ENCODE peak calls at places on chromosome 2, in six cellular contexts. H is body of pancreas; S is D341Med; Q is NCI-H1092 treated with DMSO at 0.1 percent for 48 hours; C is stimulated activated CD4-positive, alpha-beta T cell treated with anti-CD3 and anti-CD28 coated beads, Interleukin-2, amount 100 ng/mL, for 24 hours; E is NCI-H510A. N is an unnamed sample.

GRCh38 chr2:50491541-50492114 is 540.3 kb downstream of the NRXN1 start:
- DNase-seq in H (peak), S (peak), Q (peak), C (peak), E (no peak), N (peak)

GRCh38 chr2:28716265-28716865 is 35.3 kb upstream of the PPP1CB start:
- DNase-seq in H (peak), S (peak), Q (no peak), C (no peak), E (peak), N (peak)

GRCh38 chr2:218397502-218398436 is 1.9 kb upstream of the CTDSP1 start:
- DNase-seq in H (peak), S (peak), Q (peak), C (no peak), E (peak), N (peak)

GRCh38 chr2:33377048-33377447 is 99.4 kb upstream of the RASGRP3 start:
- DNase-seq in H (no peak), S (no peak), Q (no peak), C (no peak), E (no peak), N (no peak)

GRCh38 chr2:230712443-230713330 is at the start of gene CAB39:
- DNase-seq in H (peak), S (peak), Q (peak), C (peak), E (peak), N (peak)

GRCh38 chr2:10535703-10536102 is 87.6 kb upstream of the ODC1 start:
- DNase-seq in H (no peak), S (no peak), Q (no peak), C (no peak), E (no peak), N (no peak)

GRCh38 chr2:141590620-141591019 is 540.2 kb downstream of the LRP1B start:
- DNase-seq in H (no peak), S (no peak), Q (no peak), C (no peak), E (no peak), N (no peak)

GRCh38 chr2:66925128-66925527 is 472.0 kb upstream of the ETAA1 start:
- DNase-seq in H (no peak), S (no peak), Q (no peak), C (no peak), E (no peak), N (no peak)

GRCh38 chr2:73931531-73932500 is 5.1 kb downstream of the DGUOK start:
- DNase-seq in H (no peak), S (no peak), Q (no peak), C (peak), E (no peak), N (no peak)

GRCh38 chr2:174603280-174603679 is 5.7 kb upstream of the WIPF1 start:
- DNase-seq in H (peak), S (peak), Q (peak), C (peak), E (peak), N (peak)

GRCh38 chr2:42196403-42197267 is 27.5 kb downstream of the EML4 start:
- DNase-seq in H (peak), S (peak), Q (peak), C (peak), E (no peak), N (peak)

GRCh38 chr2:127239395-127239794 is 19.3 kb upstream of the CYP27C1 start:
- DNase-seq in H (no peak), S (no peak), Q (no peak), C (no peak), E (no peak), N (no peak)

GRCh38 chr2:204021290-204022081 is 84.9 kb downstream of the ICOS start:
- DNase-seq in H (no peak), S (no peak), Q (no peak), C (no peak), E (no peak), N (no peak)

GRCh38 chr2:186757009-186757408 is 63.1 kb downstream of the FAM171B start:
- DNase-seq in H (no peak), S (no peak), Q (no peak), C (no peak), E (no peak), N (no peak)

GRCh38 chr2:1488851-1489250 is 75.6 kb downstream of the TPO start:
- DNase-seq in H (no peak), S (no peak), Q (no peak), C (no peak), E (no peak), N (no peak)

GRCh38 chr2:154097823-154098398 is 226.2 kb downstream of the GALNT13 start:
- DNase-seq in H (no peak), S (no peak), Q (no peak), C (no peak), E (no peak), N (no peak)

GRCh38 chr2:102143450-102143985 is 972 bp downstream of the IL1R1 start:
- DNase-seq in H (no peak), S (no peak), Q (no peak), C (no peak), E (no peak), N (no peak)

GRCh38 chr2:152054593-152054992 is 44.3 kb downstream of the CACNB4 start:
- DNase-seq in H (no peak), S (no peak), Q (no peak), C (no peak), E (no peak), N (no peak)

GRCh38 chr2:239298126-239298804 is 102.6 kb downstream of the HDAC4 start:
- DNase-seq in H (peak), S (no peak), Q (no peak), C (peak), E (no peak), N (no peak)

GRCh38 chr2:236569593-236569973 is at the start of gene ACKR3:
- DNase-seq in H (peak), S (peak), Q (peak), C (peak), E (peak), N (peak)

GRCh38 chr2:177857538-177857937 is 215.0 kb downstream of the PDE11A start:
- DNase-seq in H (no peak), S (no peak), Q (no peak), C (no peak), E (no peak), N (no peak)

GRCh38 chr2:149490296-149490695 is 97.3 kb downstream of the MMADHC start:
- DNase-seq in H (no peak), S (no peak), Q (no peak), C (no peak), E (no peak), N (peak)

GRCh38 chr2:72963423-72964145 is 46.3 kb downstream of the EMX1 start:
- DNase-seq in H (no peak), S (no peak), Q (no peak), C (no peak), E (no peak), N (no peak)

GRCh38 chr2:88657131-88657530 is 29.9 kb upstream of the EIF2AK3 start:
- DNase-seq in H (no peak), S (no peak), Q (no peak), C (no peak), E (no peak), N (no peak)

GRCh38 chr2:54768772-54769428 is 45.4 kb downstream of the EML6 start:
- DNase-seq in H (no peak), S (no peak), Q (no peak), C (no peak), E (no peak), N (no peak)